ENCODE peak calls at places on chromosomes 7 and 10, in nine cellular contexts. Y, E, P, V, K, U, I, W and X are unnamed samples.

GRCh38 chr10:1465421-1465902 is 271.9 kb downstream of the ADARB2 start:
- DNase-seq in Y (no peak), E (no peak), P (no peak), V (no peak), K (no peak), U (no peak), I (no peak), W (peak; percentile 23), X (no peak)

GRCh38 chr7:55073051-55073511 is 54.3 kb downstream of the EGFR start:
- DNase-seq in Y (no peak), E (no peak), P (peak; percentile 74), V (no peak), K (no peak), U (no peak), I (peak; percentile 69), W (peak; percentile 53), X (no peak)

GRCh38 chr10:42637142-42637541 is 1.2 kb downstream of the ZNF33B start:
- DNase-seq in Y (no peak), E (no peak), P (no peak), V (no peak), K (no peak), U (no peak), I (no peak), W (peak; percentile 12), X (no peak)

GRCh38 chr10:13902868-13903267 is 316.1 kb downstream of the PRPF18 start:
- DNase-seq in Y (no peak), E (no peak), P (no peak), V (no peak), K (no peak), U (no peak), I (peak; percentile 86), W (no peak), X (no peak)

GRCh38 chr7:41925946-41926345 is 223.1 kb upstream of the INHBA start:
- DNase-seq in Y (no peak), E (no peak), P (no peak), V (no peak), K (no peak), U (no peak), I (no peak), W (no peak), X (no peak)

GRCh38 chr10:3397231-3397630 is 224.6 kb upstream of the PITRM1 start:
- DNase-seq in Y (no peak), E (no peak), P (no peak), V (no peak), K (no peak), U (no peak), I (no peak), W (peak; percentile 51), X (no peak)

GRCh38 chr10:62231371-62231770 is 37.3 kb downstream of the RTKN2 start:
- DNase-seq in Y (no peak), E (no peak), P (no peak), V (no peak), K (peak; percentile 58), U (no peak), I (no peak), W (peak; percentile 75), X (no peak)

GRCh38 chr7:101743241-101743994 is 74.0 kb upstream of the CUX1 start:
- DNase-seq in Y (peak; percentile 61), E (no peak), P (no peak), V (peak; percentile 36), K (peak; percentile 23), U (peak; percentile 39), I (peak; percentile 38), W (peak; percentile 30), X (no peak)

GRCh38 chr10:30687698-30688213 is 58.2 kb upstream of the LYZL2 start:
- DNase-seq in Y (peak; percentile 11), E (peak; percentile 54), P (no peak), V (peak; percentile 79), K (peak; percentile 39), U (peak; percentile 64), I (peak; percentile 88), W (peak; percentile 57), X (no peak)

GRCh38 chr10:12252882-12253546 is 57.0 kb downstream of the CDC123 start:
- DNase-seq in Y (no peak), E (no peak), P (peak; percentile 41), V (no peak), K (peak; percentile 6), U (no peak), I (no peak), W (no peak), X (no peak)

GRCh38 chr7:105837765-105838241 is 38.6 kb downstream of the ATXN7L1 start:
- DNase-seq in Y (no peak), E (no peak), P (no peak), V (no peak), K (no peak), U (peak; percentile 25), I (no peak), W (no peak), X (no peak)

GRCh38 chr10:4459531-4459930 is 366.5 kb upstream of the AKR1E2 start:
- DNase-seq in Y (no peak), E (no peak), P (no peak), V (no peak), K (no peak), U (no peak), I (no peak), W (no peak), X (no peak)

DNA sequence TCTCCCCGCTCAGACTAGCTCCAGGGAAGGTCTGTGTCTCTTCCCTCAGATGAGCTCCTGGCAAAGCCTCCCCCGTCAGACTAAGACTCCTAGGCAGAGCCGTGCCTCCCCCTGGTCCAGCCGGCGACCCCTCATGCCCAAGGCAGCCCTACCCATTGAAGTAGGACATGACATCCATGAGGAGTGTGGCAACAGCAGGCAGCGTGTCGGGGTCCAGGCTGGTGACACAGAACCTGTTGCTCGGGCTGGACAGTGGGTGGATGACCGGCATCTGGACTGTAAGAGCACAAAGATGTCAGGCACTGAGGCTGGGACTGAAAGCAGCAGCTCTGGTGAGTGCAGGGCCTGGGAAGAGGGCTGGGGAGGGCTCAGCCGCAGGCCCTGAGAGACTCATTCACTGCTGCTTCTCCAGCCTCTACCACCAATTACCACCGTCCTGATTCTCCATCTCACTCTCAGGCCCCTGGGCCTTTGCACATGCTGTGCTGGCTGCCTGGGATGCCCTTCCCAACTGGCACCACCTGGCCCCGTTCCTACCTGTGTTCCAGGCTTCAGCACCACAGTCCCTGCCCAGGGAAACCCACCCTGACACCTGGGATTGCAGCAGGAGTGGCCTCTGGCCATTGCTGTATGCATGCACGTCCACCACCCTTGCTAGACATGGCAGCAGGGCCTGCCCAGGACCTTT is 2.8 kb downstream of the PVRIG start:
- DNase-seq in Y (no peak), E (no peak), P (no peak), V (no peak), K (no peak), U (no peak), I (no peak), W (no peak), X (no peak)
- H3K4me3 ChIP-seq in Y (no peak overlapping the region), E (no peak overlapping the region), P (peak overlapping the region; percentile 59), V (no peak overlapping the region), K (no peak overlapping the region), U (no peak overlapping the region), I (no peak overlapping the region), W (no peak overlapping the region), X (no peak overlapping the region)

GRCh38 chr10:103555712-103556111 is 62.2 kb downstream of the NEURL1 start:
- DNase-seq in Y (no peak), E (no peak), P (no peak), V (no peak), K (no peak), U (no peak), I (no peak), W (no peak), X (no peak)

GRCh38 chr10:103554488-103555320 is 61.2 kb downstream of the NEURL1 start:
- DNase-seq in Y (peak; percentile 28), E (no peak), P (no peak), V (peak; percentile 85), K (no peak), U (peak; percentile 49), I (peak; percentile 46), W (peak; percentile 53), X (no peak)

GRCh38 chr10:103557455-103557854 is 64.0 kb downstream of the NEURL1 start:
- DNase-seq in Y (no peak), E (no peak), P (no peak), V (no peak), K (no peak), U (no peak), I (no peak), W (no peak), X (no peak)

GRCh38 chr10:103555321-103555649 is 61.8 kb downstream of the NEURL1 start:
- DNase-seq in Y (no peak), E (no peak), P (no peak), V (no peak), K (no peak), U (no peak), I (no peak), W (no peak), X (no peak)

GRCh38 chr10:103556383-103557007 is 63.0 kb downstream of the NEURL1 start:
- DNase-seq in Y (no peak), E (no peak), P (no peak), V (no peak), K (no peak), U (no peak), I (no peak), W (no peak), X (no peak)
- H3K4me3 ChIP-seq in Y (no peak overlapping the region), E (no peak overlapping the region), P (no peak overlapping the region), V (peak overlapping the region; percentile 69), K (no peak overlapping the region), U (no peak overlapping the region), I (no peak overlapping the region), W (no peak overlapping the region), X (no peak overlapping the region)

DNA sequence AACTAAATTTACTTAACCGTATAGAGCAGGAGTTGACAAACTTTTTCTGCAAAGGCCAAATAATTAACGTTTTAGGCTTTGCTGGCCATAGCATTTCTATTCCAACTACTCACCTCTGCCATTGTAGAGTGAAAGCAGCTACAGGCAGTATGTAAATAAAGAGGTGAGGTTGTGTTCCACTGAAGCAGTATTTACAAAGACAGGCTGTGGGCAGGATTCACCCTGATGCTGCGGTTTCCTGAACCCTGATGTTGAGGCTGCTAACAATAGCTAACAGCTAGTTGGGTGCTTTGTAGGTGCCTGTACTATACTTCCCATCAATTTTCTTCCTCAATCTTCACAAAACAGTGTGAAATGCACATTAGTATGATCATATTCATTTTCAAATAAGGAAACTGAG is 47.0 kb upstream of the LAMB1 start:
- DNase-seq in Y (no peak), E (no peak), P (no peak), V (no peak), K (no peak), U (no peak), I (no peak), W (no peak), X (no peak)
- H3K4me3 ChIP-seq in Y (no peak overlapping the region), E (no peak overlapping the region), P (no peak overlapping the region), V (no peak overlapping the region), K (no peak overlapping the region), U (no peak overlapping the region), I (no peak overlapping the region), W (no peak overlapping the region), X (no peak overlapping the region)

DNA sequence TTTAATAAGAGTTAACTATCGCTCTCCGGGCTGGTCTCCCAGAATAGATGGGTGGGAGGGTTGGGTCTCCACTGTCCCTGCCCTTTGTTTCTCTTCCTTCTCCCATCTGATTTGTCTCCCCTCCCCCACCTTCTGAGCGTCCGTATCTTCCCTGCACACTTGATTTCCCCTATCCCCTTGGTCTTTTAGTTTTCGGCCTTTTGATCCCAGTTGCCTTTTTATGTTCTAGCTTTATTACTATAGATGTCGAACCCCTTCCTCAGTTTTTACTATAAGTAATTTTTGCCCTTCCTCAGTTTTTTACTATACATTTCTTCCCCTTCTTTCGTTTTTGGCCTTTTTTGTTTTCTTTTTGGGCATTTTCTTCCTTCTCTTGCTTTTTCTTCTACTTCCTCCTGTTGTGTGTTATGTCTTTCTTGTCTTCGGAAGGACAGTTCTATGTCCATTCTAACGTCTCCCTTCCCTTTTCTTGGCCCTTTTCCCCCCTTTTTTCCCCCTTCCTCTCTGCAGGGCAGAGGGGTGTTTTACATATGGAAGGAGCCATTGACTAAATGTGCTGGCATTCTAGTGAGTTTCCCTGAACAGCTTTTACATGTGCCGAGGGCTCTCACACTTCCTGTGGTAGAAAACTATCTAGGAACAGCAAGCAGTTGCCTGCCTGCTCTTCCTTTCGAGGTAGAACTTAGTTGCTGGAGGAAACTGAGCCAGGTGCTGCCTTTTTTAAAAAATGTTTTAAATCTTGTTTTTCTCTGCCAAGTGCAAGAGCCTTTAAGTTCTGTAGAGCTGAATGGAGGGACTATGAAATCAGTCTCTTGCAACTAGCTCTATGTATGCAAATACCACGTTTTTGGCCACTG is 2.8 kb downstream of the TET1 start:
- DNase-seq in Y (no peak), E (no peak), P (no peak), V (peak; percentile 20), K (no peak), U (no peak), I (no peak), W (peak; percentile 23), X (no peak)
- H3K4me3 ChIP-seq in Y (no peak overlapping the region), E (no peak overlapping the region), P (no peak overlapping the region), V (peak overlapping the region; percentile 54), K (peak overlapping the region; percentile 92), U (peak overlapping the region; percentile 73), I (no peak overlapping the region), W (no peak overlapping the region), X (peak overlapping the region; percentile 59)